ENCODE peak calls at places on chromosomes 6 and 20, in nine cellular contexts. P is heart left ventricle; V is neural progenitor cell; E is right cardiac atrium; G is GM19239; I is HuH-7; X is fibroblast of pulmonary artery; B is stimulated activated CD4-positive, alpha-beta T cell treated with anti-CD3 and anti-CD28 coated beads, Interleukin-12 subunit alpha, Interleukin-12 subunit beta, amount 100 ng/mL, for 48 hours; K is aorta. T is an unnamed sample.

GRCh38 chr6:4103929-4104328 is 25.0 kb upstream of the FAM217A start:
- DNase-seq in P (no peak), V (no peak), E (no peak), G (no peak), I (no peak), X (no peak), B (no peak), K (no peak), T (no peak)

GRCh38 chr6:105767541-105767940 is 318.6 kb upstream of the PRDM1 start:
- DNase-seq in P (no peak), V (no peak), E (no peak), G (no peak), I (no peak), X (no peak), B (no peak), K (no peak), T (no peak)

GRCh38 chr20:6786548-6786947 is 19.1 kb downstream of the BMP2 start:
- DNase-seq in P (no peak), V (peak), E (no peak), G (no peak), I (no peak), X (no peak), B (no peak), K (no peak), T (no peak)

GRCh38 chr6:20811112-20811746 is 277.0 kb downstream of the CDKAL1 start:
- DNase-seq in P (no peak), V (peak), E (no peak), G (no peak), I (no peak), X (peak), B (no peak), K (no peak), T (no peak)

GRCh38 chr6:139653136-139653535 is 278.7 kb upstream of the CITED2 start:
- DNase-seq in P (no peak), V (no peak), E (no peak), G (no peak), I (no peak), X (no peak), B (no peak), K (no peak), T (no peak)

GRCh38 chr20:57397693-57398108 is 6.5 kb downstream of the RBM38 start:
- DNase-seq in P (no peak), V (no peak), E (no peak), G (no peak), I (no peak), X (no peak), B (peak), K (peak), T (peak)

GRCh38 chr20:36467076-36467999 is 74.0 kb upstream of the MYL9 start:
- DNase-seq in P (peak), V (no peak), E (peak), G (no peak), I (no peak), X (no peak), B (no peak), K (peak), T (no peak)

GRCh38 chr6:154478691-154479090 is 31.8 kb downstream of the CNKSR3 start:
- DNase-seq in P (no peak), V (no peak), E (no peak), G (no peak), I (no peak), X (no peak), B (no peak), K (no peak), T (no peak)

GRCh38 chr6:69732640-69733039 is 64.2 kb downstream of the LMBRD1 start:
- DNase-seq in P (no peak), V (no peak), E (no peak), G (no peak), I (no peak), X (peak), B (no peak), K (no peak), T (no peak)

GRCh38 chr6:160141001-160141726 is 19.5 kb downstream of the SLC22A1 start:
- DNase-seq in P (no peak), V (no peak), E (no peak), G (no peak), I (no peak), X (peak), B (no peak), K (no peak), T (no peak)

GRCh38 chr20:11323821-11324220 is 593.9 kb upstream of the BTBD3 start:
- DNase-seq in P (no peak), V (no peak), E (no peak), G (no peak), I (no peak), X (no peak), B (no peak), K (no peak), T (no peak)

GRCh38 chr6:164532546-164533362 is 776.7 kb downstream of the C6orf118 start:
- DNase-seq in P (no peak), V (peak), E (no peak), G (no peak), I (no peak), X (no peak), B (no peak), K (no peak), T (no peak)

GRCh38 chr6:163460307-163460782 is 45.8 kb downstream of the QKI start:
- DNase-seq in P (no peak), V (peak), E (no peak), G (peak), I (no peak), X (peak), B (peak), K (no peak), T (no peak)

T was measured in ovary.